ENCODE peak calls at places on chromosomes 4 and X, in five cellular contexts. M is sigmoid colon, D is left ventricle myocardium inferior, I is spleen, X is HepG2. H is an unnamed sample.

GRCh38 chrX:24012266-24012665 is 14.7 kb downstream of the KLHL15 start:
- DNase-seq in M (no peak), I (no peak), D (no peak), X (no peak), H (no peak)

GRCh38 chr4:81196126-81196650 is 18.8 kb downstream of the PRKG2 start:
- DNase-seq in D (no peak), X (no peak), M (no peak), I (no peak), H (no peak)

GRCh38 chr4:93878566-93878965 is 50.0 kb downstream of the ATOH1 start:
- DNase-seq in D (no peak), M (no peak), I (no peak), X (no peak), H (no peak)

GRCh38 chr4:187103351-187103750 is 379.7 kb upstream of the FAT1 start:
- DNase-seq in X (no peak), D (no peak), M (no peak), I (no peak), H (no peak)

GRCh38 chr4:127134490-127134889 is 498.3 kb upstream of the INTU start:
- DNase-seq in D (no peak), I (no peak), M (no peak), X (no peak), H (no peak)

GRCh38 chr4:38687571-38688011 is 23.6 kb downstream of the KLF3 start:
- DNase-seq in I (no peak), D (no peak), X (no peak), M (no peak), H (no peak)

GRCh38 chr4:39151120-39151713 is 31.1 kb upstream of the WDR19 start:
- DNase-seq in I (no peak), D (no peak), M (no peak), X (no peak), H (no peak)

GRCh38 chr4:71944956-71945355 is 86.8 kb upstream of the NPFFR2 start:
- DNase-seq in D (no peak), X (no peak), M (no peak), I (no peak), H (no peak)

GRCh38 chr4:48341776-48342558 is 638 bp downstream of the SLAIN2 start:
- DNase-seq in X (no peak), D (peak; percentile 57), I (peak; percentile 95), M (peak; percentile 81), H (peak; percentile 77)

GRCh38 chr4:101938836-101939235 is 148.3 kb downstream of the BANK1 start:
- DNase-seq in I (no peak), M (no peak), X (no peak), D (no peak), H (no peak)

GRCh38 chrX:54786972-54787371 is 11.1 kb downstream of the ITIH6 start:
- DNase-seq in M (no peak), I (no peak), X (no peak), D (no peak), H (peak; percentile 55)

GRCh38 chr4:129550281-129550785 is 454.4 kb downstream of the C4orf33 start:
- DNase-seq in X (peak; percentile 47), D (no peak), M (no peak), I (no peak), H (no peak)

GRCh38 chrX:21802844-21803243 is 36.6 kb upstream of the MBTPS2 start:
- DNase-seq in D (no peak), I (no peak), M (no peak), X (no peak), H (no peak)

GRCh38 chr4:53060278-53060677 is 198.2 kb downstream of the RASL11B start:
- DNase-seq in D (no peak), I (no peak), X (no peak), M (no peak), H (no peak)

GRCh38 chr4:1378559-1379231 is 27.5 kb downstream of the NKX1-1 start:
- DNase-seq in M (peak; percentile 62), X (no peak), D (peak; percentile 13), I (peak; percentile 74), H (peak; percentile 12)

GRCh38 chr4:10620935-10621488 is 63.6 kb downstream of the CLNK start:
- DNase-seq in D (no peak), X (no peak), I (no peak), M (no peak), H (no peak)

GRCh38 chr4:114312349-114312748 is 286.3 kb upstream of the UGT8 start:
- DNase-seq in I (no peak), D (no peak), X (no peak), M (no peak), H (no peak)

GRCh38 chr4:183905593-183906485 is 732 bp downstream of the STOX2 start:
- DNase-seq in X (no peak), I (no peak), M (no peak), D (peak; percentile 44), H (peak; percentile 32)

GRCh38 chr4:12445711-12446110 is 1017.0 kb upstream of the HS3ST1 start:
- DNase-seq in X (no peak), D (no peak), I (no peak), M (no peak), H (no peak)

GRCh38 chr4:42159271-42160001 is 7.0 kb upstream of the BEND4 start:
- DNase-seq in M (no peak), D (no peak), X (no peak), I (no peak), H (no peak)

GRCh38 chr4:184355111-184355604 is 119.2 kb downstream of the IRF2 start:
- DNase-seq in I (peak; percentile 78), X (peak; percentile 89), M (no peak), D (no peak), H (no peak)

GRCh38 chr4:138831943-138832342 is 183.6 kb upstream of the NOCT start:
- DNase-seq in I (no peak), M (no peak), X (no peak), D (no peak), H (no peak)

GRCh38 chrX:47502591-47503222 is 19.7 kb upstream of the ZNF41 start:
- DNase-seq in M (no peak), I (no peak), X (no peak), D (no peak), H (no peak)

GRCh38 chr4:94504545-94504944 is 52.8 kb downstream of the PDLIM5 start:
- DNase-seq in X (no peak), I (no peak), D (no peak), M (no peak), H (no peak)

GRCh38 chr4:11223261-11223660 is 205.4 kb downstream of the HS3ST1 start:
- DNase-seq in X (no peak), I (no peak), D (no peak), M (no peak), H (no peak)

GRCh38 chr4:177128306-177128705 is 181.4 kb upstream of the NEIL3 start:
- DNase-seq in X (no peak), I (no peak), M (no peak), D (no peak), H (no peak)

GRCh38 chr4:80097395-80098177 is 24.6 kb upstream of the ANTXR2 start:
- DNase-seq in X (no peak), M (peak; percentile 74), I (no peak), D (peak; percentile 56), H (no peak)

GRCh38 chrX:74023203-74023602 is 280.8 kb upstream of the ZCCHC13 start:
- DNase-seq in I (no peak), D (no peak), M (no peak), X (no peak), H (no peak)

GRCh38 chr4:19803406-19803805 is 448.3 kb upstream of the SLIT2 start:
- DNase-seq in D (no peak), I (no peak), M (no peak), X (no peak), H (no peak)

GRCh38 chrX:13791559-13791958 is 25.3 kb downstream of the GPM6B start:
- DNase-seq in M (no peak), D (no peak), I (no peak), X (no peak), H (no peak)

GRCh38 chrX:20378291-20378920 is 111.7 kb upstream of the RPS6KA3 start:
- DNase-seq in I (no peak), D (no peak), X (no peak), M (no peak), H (no peak)

GRCh38 chr4:83905952-83906351 is 370.0 kb downstream of the GPAT3 start:
- DNase-seq in M (no peak), I (no peak), X (peak; percentile 3), D (no peak), H (no peak)

GRCh38 chr4:26863512-26863911 is 2.9 kb downstream of the STIM2 start:
- DNase-seq in D (no peak), M (no peak), I (no peak), X (no peak), H (no peak)
- H3K4me3 ChIP-seq in D (peak overlapping the region; percentile 90), M (no peak overlapping the region), I (no peak overlapping the region), X (no peak overlapping the region), H (no peak overlapping the region)

GRCh38 chr4:6271206-6271605 is 1.6 kb downstream of the WFS1 start:
- DNase-seq in D (no peak), M (no peak), X (no peak), I (peak; percentile 70), H (no peak)
- H3K4me1 ChIP-seq in D (peaks cover 69% of the 10 kb centered on the region), M (peaks cover 67% of the 10 kb centered on the region), X (peaks cover 89% of the 10 kb centered on the region), I (peaks cover 71% of the 10 kb centered on the region), H (peaks cover 10% of the 10 kb centered on the region)

GRCh38 chr4:8278421-8279287 is 9.1 kb downstream of the HTRA3 start:
- DNase-seq in M (peak; percentile 85), D (peak; percentile 38), I (peak; percentile 48), X (no peak), H (peak; percentile 37)
- H3K36me3 ChIP-seq in M (no peaks in the 10 kb centered on the region), D (peaks cover under 1% of the 10 kb centered on the region), I (no peaks in the 10 kb centered on the region), X (no peaks in the 10 kb centered on the region), H (no peaks in the 10 kb centered on the region)

GRCh38 chr4:112282860-112283667 is 2.6 kb downstream of the TIFA start:
- DNase-seq in I (no peak), D (no peak), X (peak; percentile 73), M (no peak), H (no peak)
- H3K4me3 ChIP-seq in I (no peak overlapping the region), D (peak overlapping the region; percentile 92), X (peak overlapping the region; percentile 56), M (no peak overlapping the region), H (no peak overlapping the region)

DNA sequence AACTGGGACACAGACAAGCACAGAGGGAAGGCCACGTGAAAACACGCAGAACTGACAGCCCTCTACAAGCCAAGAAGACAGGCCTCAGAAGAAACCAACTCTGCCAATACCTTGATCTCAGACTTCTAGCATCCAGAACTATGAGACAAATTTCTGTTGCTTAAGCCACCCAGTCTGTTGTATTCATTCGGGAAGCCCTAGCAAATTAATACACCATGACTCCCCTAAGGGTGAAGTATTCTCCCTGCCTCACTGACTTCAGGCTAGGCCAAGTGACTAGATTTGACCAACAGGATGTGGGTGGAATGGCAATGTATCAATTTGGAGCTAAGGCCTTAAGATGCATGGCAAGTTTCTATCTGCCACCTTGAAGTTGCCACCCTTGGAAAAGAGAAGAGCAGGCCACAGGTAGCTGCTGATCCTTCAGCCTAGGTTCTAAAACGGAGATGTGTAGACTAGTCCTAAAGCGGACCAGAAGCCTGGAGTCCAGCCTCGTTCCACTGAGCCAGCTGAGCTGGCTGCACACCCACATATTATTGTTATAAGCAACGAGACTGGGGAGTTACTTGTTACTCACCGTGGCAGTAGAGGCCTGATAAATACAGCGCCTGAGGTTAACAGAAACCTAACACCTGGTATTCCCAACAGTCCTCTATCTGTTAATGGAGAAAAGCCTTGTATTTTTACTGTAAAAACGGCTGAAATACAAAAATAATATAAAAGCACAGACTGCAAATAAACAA is 16.5 kb downstream of the SCARB2 start:
- DNase-seq in M (no peak), D (no peak), X (no peak), I (no peak), H (no peak)
- H3K4me1 ChIP-seq in M (peaks cover 86% of the 10 kb centered on the region), D (peaks cover 95% of the 10 kb centered on the region), X (peaks cover 63% of the 10 kb centered on the region), I (peaks cover 69% of the 10 kb centered on the region), H (peaks cover 50% of the 10 kb centered on the region)

GRCh38 chr4:153784300-153784699 is 4.6 kb downstream of the SFRP2 start:
- DNase-seq in X (no peak), I (no peak), M (no peak), D (no peak), H (no peak)
- H3K36me3 ChIP-seq in X (no peaks in the 10 kb centered on the region), I (no peaks in the 10 kb centered on the region), M (no peaks in the 10 kb centered on the region), D (no peaks in the 10 kb centered on the region), H (no peaks in the 10 kb centered on the region)

GRCh38 chrX:45767021-45767491 is 566.4 kb upstream of the DIPK2B start:
- DNase-seq in X (no peak), M (no peak), I (no peak), D (no peak), H (no peak)
- H3K4me3 ChIP-seq in X (no peak overlapping the region), M (peak overlapping the region; percentile 41), I (peak overlapping the region; percentile 40), D (peak overlapping the region; percentile 61), H (no peak overlapping the region)